ENCODE peak calls at places on chromosomes 2 and 18, in four cellular contexts. D is GM23338, Z is MM.1S, Q is GM23248. A is an unnamed sample. For H3F3A, the result is how much of the 10 kb centered on the place peaks cover.

GRCh38 chr2:25711641-25712369 is 38.4 kb upstream of the DTNB start:
- DNase-seq in D (no peak), Z (no peak), Q (no peak), A (peak)

GRCh38 chr2:188326669-188327301 is 35.1 kb downstream of the GULP1 start:
- DNase-seq in D (no peak), Z (no peak), Q (no peak), A (no peak)

GRCh38 chr2:9085353-9085752 is 81.9 kb upstream of the MBOAT2 start:
- DNase-seq in D (no peak), Z (no peak), Q (peak), A (no peak)

GRCh38 chr2:195316485-195316884 is 340.5 kb upstream of the SLC39A10 start:
- DNase-seq in D (no peak), Z (no peak), Q (no peak), A (no peak)

GRCh38 chr2:191878576-191879298 is 31.8 kb upstream of the CAVIN2 start:
- DNase-seq in D (no peak), Z (no peak), Q (peak), A (no peak)

GRCh38 chr2:202660796-202661195 is 26.0 kb downstream of the FAM117B start:
- DNase-seq in D (no peak), Z (no peak), Q (no peak), A (no peak)

GRCh38 chr2:92072461-92073035 is 2798.7 kb upstream of the TEKT4 start:
- DNase-seq in D (no peak), Z (no peak), Q (no peak), A (no peak)

GRCh38 chr18:36580874-36581750 is 247.7 kb downstream of the TPGS2 start:
- DNase-seq in D (no peak), Z (no peak), Q (peak), A (no peak)

GRCh38 chr2:98769784-98770183 is 38.9 kb upstream of the MGAT4A start:
- DNase-seq in D (peak), Z (no peak), Q (no peak), A (no peak)

GRCh38 chr2:75099521-75099922 is 99.8 kb downstream of the TACR1 start:
- DNase-seq in D (no peak), Z (no peak), Q (peak), A (no peak)

GRCh38 chr2:19632327-19633040 is 269.3 kb downstream of the TTC32 start:
- DNase-seq in D (no peak), Z (no peak), Q (peak), A (no peak)

GRCh38 chr2:66790651-66791181 is 355.8 kb downstream of the MEIS1 start:
- DNase-seq in D (no peak), Z (no peak), Q (peak), A (no peak)

GRCh38 chr2:24273598-24273997 is 86.7 kb downstream of the ITSN2 start:
- DNase-seq in D (no peak), Z (no peak), Q (no peak), A (no peak)

GRCh38 chr2:239461551-239462515 is 61.0 kb upstream of the HDAC4 start:
- DNase-seq in D (no peak), Z (no peak), Q (no peak), A (no peak)

GRCh38 chr2:157903051-157903625 is 27.0 kb upstream of the ACVR1 start:
- DNase-seq in D (no peak), Z (no peak), Q (no peak), A (no peak)

GRCh38 chr2:215423234-215423633 is 12.6 kb downstream of the FN1 start:
- DNase-seq in D (no peak), Z (no peak), Q (peak), A (no peak)

GRCh38 chr2:149732001-149732685 is 144.6 kb upstream of the MMADHC start:
- DNase-seq in D (no peak), Z (no peak), Q (peak), A (no peak)

GRCh38 chr18:45771587-45771986 is 47.6 kb downstream of the SLC14A1 start:
- DNase-seq in D (no peak), Z (no peak), Q (no peak), A (no peak)

GRCh38 chr2:70127920-70128444 is 40.7 kb downstream of the PCBP1 start:
- DNase-seq in D (no peak), Z (peak), Q (no peak), A (no peak)

GRCh38 chr2:84158605-84159004 is 300.5 kb downstream of the SUCLG1 start:
- DNase-seq in D (no peak), Z (no peak), Q (no peak), A (no peak)

GRCh38 chr18:68426731-68427315 is 288.1 kb downstream of the TMX3 start:
- DNase-seq in D (no peak), Z (no peak), Q (peak), A (no peak)

GRCh38 chr2:53234548-53234903 is 533.1 kb upstream of the CHAC2 start:
- DNase-seq in D (peak), Z (no peak), Q (no peak), A (peak)

GRCh38 chr2:239027431-239028252 is 179.8 kb downstream of the TWIST2 start:
- DNase-seq in D (no peak), Z (no peak), Q (peak), A (no peak)

GRCh38 chr2:38176619-38177021 is 100.7 kb upstream of the CYP1B1 start:
- DNase-seq in D (no peak), Z (no peak), Q (peak), A (no peak)

GRCh38 chr2:41141146-41141791 is 689.4 kb upstream of the SLC8A1 start:
- DNase-seq in D (no peak), Z (no peak), Q (no peak), A (no peak)

GRCh38 chr2:41142463-41142862 is 690.6 kb upstream of the SLC8A1 start:
- DNase-seq in D (no peak), Z (no peak), Q (no peak), A (no peak)

GRCh38 chr2:41136966-41137494 is 685.1 kb upstream of the SLC8A1 start:
- DNase-seq in D (no peak), Z (peak), Q (peak), A (no peak)
- H3K4me2 ChIP-seq in D (no peak), Z (peak), Q (no peak), A (no peak)

GRCh38 chr2:178227187-178227586 is 32.9 kb downstream of the OSBPL6 start:
- DNase-seq in D (no peak), Z (no peak), Q (peak), A (no peak)
- H3F3A ChIP-seq in D (under half), Z (under half), Q (under half), A (under half)

GRCh38 chr2:567865-568638 is 109.2 kb downstream of the TMEM18 start:
- DNase-seq in D (no peak), Z (no peak), Q (peak), A (no peak)
- H3K4me2 ChIP-seq in D (no peak), Z (no peak), Q (peak), A (no peak)

DNA sequence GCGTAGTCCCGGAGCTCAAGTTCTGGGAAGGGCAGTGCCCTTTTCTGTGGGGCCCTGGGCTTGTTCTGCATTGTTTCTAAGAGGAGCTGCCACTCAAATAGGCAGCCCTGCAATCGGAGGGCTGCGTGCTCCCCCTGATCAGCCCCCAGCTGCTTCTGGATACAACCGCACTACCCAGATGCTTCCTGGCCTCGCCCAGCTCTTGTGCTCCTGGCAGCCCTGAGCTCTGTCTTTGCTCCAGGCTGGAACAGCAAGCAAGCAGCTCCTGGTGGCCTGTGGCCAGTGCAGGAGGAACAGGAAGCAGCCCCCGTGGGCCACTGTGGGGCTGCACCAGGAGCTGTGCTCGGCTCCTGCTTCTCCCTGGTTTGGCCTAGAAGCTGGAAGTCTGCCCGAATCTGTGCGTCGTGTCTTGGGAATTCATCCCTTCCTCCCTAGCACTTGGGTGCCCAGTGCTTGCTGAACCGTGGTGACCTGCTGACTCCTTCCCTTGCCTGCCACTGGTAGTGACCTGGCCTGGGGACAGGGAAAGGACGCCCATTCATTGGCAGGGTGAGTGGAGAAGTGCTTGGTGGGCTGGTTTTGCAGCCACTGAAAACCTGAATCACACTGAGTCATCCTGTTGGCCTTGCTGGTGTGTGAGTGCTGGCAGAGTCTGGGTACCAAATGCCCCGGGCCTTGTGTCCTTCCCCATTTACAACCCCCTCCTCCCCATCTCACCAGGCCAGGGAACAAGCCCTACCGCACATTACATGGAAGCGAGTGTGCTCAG is 27.3 kb upstream of the NTSR2 start:
- DNase-seq in D (no peak), Z (no peak), Q (peak), A (peak)
- H3F3A ChIP-seq in D (under half), Z (under half), Q (under half), A (under half)

GRCh38 chr18:58400337-58400885 is 228.5 kb downstream of the ALPK2 start:
- DNase-seq in D (no peak), Z (no peak), Q (peak), A (no peak)
- H3K4me2 ChIP-seq in D (no peak), Z (no peak), Q (peak), A (no peak)

DNA sequence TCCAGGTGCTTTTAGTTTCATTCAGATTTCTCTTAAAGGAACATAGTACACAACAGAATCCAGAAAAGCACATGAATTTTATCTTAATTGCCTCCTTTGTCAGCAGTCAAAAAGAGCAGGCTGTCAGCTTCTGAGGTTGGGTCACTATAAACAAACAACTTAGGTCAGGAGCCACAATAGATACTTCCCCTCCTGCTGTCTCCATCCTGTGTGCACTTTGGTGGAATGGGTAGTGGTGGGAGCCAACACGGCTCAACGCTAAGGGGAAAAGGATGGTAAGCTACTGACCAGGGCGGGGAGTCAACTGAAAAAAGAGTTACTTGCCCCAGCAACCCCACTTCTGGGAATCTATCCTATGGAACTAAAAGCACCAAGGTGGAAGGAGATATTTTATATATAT is 121.9 kb downstream of the PAX3 start:
- DNase-seq in D (peak), Z (no peak), Q (no peak), A (peak)
- H3F3A ChIP-seq in D (under half), Z (under half), Q (under half), A (under half)

DNA sequence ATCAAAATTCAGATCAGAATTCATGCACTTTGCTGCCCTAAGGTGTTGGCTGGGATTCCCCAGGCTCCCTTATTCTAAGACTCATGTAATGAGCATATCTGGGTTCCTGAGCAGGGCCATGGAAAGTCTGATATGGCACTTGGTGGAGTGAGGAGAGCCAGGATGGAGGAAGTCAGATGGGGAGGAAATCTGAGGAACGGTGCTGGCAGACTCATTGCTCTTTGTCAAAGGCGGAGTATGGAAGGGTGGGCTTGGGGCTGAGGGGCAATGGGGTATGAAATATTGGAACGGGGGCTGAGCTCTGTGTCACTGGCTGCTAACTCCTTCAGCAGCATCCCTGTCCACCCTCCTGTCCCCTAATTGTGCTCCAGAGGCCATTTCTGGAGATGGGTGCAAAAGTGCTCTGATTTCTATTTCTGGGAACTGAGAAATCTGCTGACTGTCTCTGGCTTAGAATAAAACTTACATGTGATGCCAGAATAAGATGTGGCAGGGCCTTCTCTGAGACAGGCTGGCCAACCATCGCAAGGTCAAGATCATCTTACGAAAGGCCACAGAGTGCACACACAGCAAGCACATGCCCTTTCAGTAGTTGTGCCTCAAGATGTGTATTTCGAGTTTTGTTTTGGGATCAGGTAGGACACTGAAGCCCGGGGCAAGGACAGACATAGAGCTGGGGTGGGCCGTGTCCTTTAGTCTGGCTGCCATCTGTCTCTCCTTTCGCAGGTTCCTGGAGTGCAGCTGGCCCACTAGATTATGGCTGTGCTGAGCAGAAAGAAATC is 480.0 kb upstream of the HS6ST1 start:
- DNase-seq in D (no peak), Z (peak), Q (no peak), A (no peak)
- H3K4me2 ChIP-seq in D (no peak), Z (peak), Q (no peak), A (no peak)

GRCh38 chr2:88580088-88580487 is 47.2 kb downstream of the EIF2AK3 start:
- DNase-seq in D (no peak), Z (no peak), Q (no peak), A (no peak)

GRCh38 chr2:88574445-88574844 is 52.8 kb downstream of the EIF2AK3 start:
- DNase-seq in D (no peak), Z (no peak), Q (no peak), A (no peak)

GRCh38 chr2:88575051-88575450 is 52.2 kb downstream of the EIF2AK3 start:
- DNase-seq in D (no peak), Z (no peak), Q (peak), A (no peak)

DNA sequence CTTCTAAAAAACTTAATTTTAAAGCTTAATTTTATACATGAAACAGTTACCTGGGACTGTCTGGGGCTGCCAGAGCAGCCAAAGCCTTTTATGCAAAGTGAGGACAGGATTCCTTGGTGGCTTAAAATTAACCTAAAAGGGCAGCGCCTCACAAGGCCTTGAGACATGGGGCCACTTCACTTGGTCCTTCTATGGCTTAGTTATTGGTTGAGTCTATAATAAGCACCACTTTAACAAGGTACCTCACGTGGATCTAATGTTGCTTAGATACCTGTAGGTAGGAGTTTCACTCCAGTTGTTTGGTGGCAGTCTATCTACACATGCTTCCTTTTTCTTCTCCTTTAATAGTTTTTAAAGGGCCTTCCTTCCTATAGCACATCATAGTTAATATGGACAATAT is 51.6 kb downstream of the EIF2AK3 start:
- DNase-seq in D (no peak), Z (no peak), Q (no peak), A (no peak)
- H3F3A ChIP-seq in D (under half), Z (under half), Q (under half), A (under half)

GRCh38 chr2:68764041-68764780 is 29.6 kb downstream of the ARHGAP25 start:
- DNase-seq in D (no peak), Z (no peak), Q (no peak), A (no peak)

GRCh38 chr2:68767031-68767961 is 32.7 kb downstream of the ARHGAP25 start:
- DNase-seq in D (no peak), Z (peak), Q (no peak), A (no peak)

GRCh38 chr2:68764781-68765385 is 30.3 kb downstream of the ARHGAP25 start:
- DNase-seq in D (peak), Z (no peak), Q (no peak), A (no peak)

GRCh38 chr2:68766378-68766845 is 31.8 kb downstream of the ARHGAP25 start:
- DNase-seq in D (no peak), Z (peak), Q (no peak), A (no peak)

GRCh38 chr2:68765739-68766377 is 31.2 kb downstream of the ARHGAP25 start:
- DNase-seq in D (peak), Z (peak), Q (no peak), A (no peak)
- H3K4me2 ChIP-seq in D (no peak), Z (peak), Q (no peak), A (no peak)